ENCODE peak calls at places on chromosomes 12 and 14, in four cellular contexts. Z is GM20000, D is foreskin keratinocyte, X is GM03348. M is an unnamed sample.

GRCh38 chr12:20097561-20097960 is 270.8 kb upstream of the PDE3A start:
- DNase-seq in D (no peak), X (peak), Z (peak), M (no peak)

GRCh38 chr12:27178723-27179398 is 65.2 kb upstream of the STK38L start:
- DNase-seq in X (no peak), D (no peak), Z (no peak), M (no peak)

GRCh38 chr14:29892327-29892726 is 35.3 kb downstream of the PRKD1 start:
- DNase-seq in D (no peak), X (no peak), Z (no peak), M (no peak)

GRCh38 chr12:57467915-57468314 is 8.3 kb downstream of the GLI1 start:
- DNase-seq in D (no peak), Z (no peak), X (no peak), M (no peak)

GRCh38 chr12:5444520-5444919 is 12.6 kb downstream of the NTF3 start:
- DNase-seq in X (no peak), D (no peak), Z (no peak), M (no peak)

GRCh38 chr14:71380271-71380670 is 473.0 kb downstream of the PCNX1 start:
- DNase-seq in Z (no peak), X (peak), D (peak), M (no peak)

GRCh38 chr14:34620115-34620514 is 9.8 kb downstream of the SNX6 start:
- DNase-seq in Z (no peak), D (no peak), X (no peak), M (no peak)

GRCh38 chr12:124432376-124432775 is 135.0 kb downstream of the NCOR2 start:
- DNase-seq in Z (no peak), D (no peak), X (no peak), M (no peak)

GRCh38 chr12:4037747-4038312 is 164.6 kb upstream of the PARP11 start:
- DNase-seq in X (peak), Z (no peak), D (no peak), M (no peak)

GRCh38 chr12:2112401-2112800 is 59.6 kb downstream of the CACNA1C start:
- DNase-seq in D (no peak), X (no peak), Z (no peak), M (no peak)

GRCh38 chr12:31203261-31203660 is 122.7 kb downstream of the SINHCAF start:
- DNase-seq in Z (no peak), D (peak), X (no peak), M (no peak)

GRCh38 chr14:104504172-104504735 is 75.3 kb upstream of the C14orf180 start:
- DNase-seq in Z (no peak), X (no peak), D (no peak), M (no peak)

GRCh38 chr14:59248170-59248569 is 59.7 kb downstream of the DAAM1 start:
- DNase-seq in X (no peak), D (no peak), Z (no peak), M (no peak)

GRCh38 chr14:99176156-99176945 is 95.6 kb downstream of the BCL11B start:
- DNase-seq in X (no peak), Z (no peak), D (no peak), M (no peak)

M was measured in stimulated activated CD4-positive, alpha-beta T cell treated with anti-CD3 and anti-CD28 coated beads, Interleukin-4, amount 100 ng/mL, for 4 hours.